ENCODE peak calls at places on chromosomes 12 and 14, in nine cellular contexts. Z is BJ, B is Panc1, T is epithelial cell of esophagus, S is psoas muscle, M is HFF-Myc, P is GM23248, V is cardiac muscle cell, D is bronchial epithelial cell. U is an unnamed sample.

GRCh38 chr14:71730471-71730870 is 201.8 kb upstream of the RGS6 start:
- DNase-seq in Z (no peak), D (peak), V (no peak), B (no peak), T (peak), M (no peak), S (no peak), P (peak), U (no peak)

GRCh38 chr14:78086342-78086741 is 83.8 kb upstream of the NRXN3 start:
- DNase-seq in B (no peak), M (no peak), V (no peak), T (no peak), D (no peak), S (no peak), Z (no peak), P (no peak), U (no peak)

GRCh38 chr12:74897425-74898211 is 312.0 kb downstream of the KCNC2 start:
- DNase-seq in M (no peak), T (peak), S (no peak), B (no peak), P (no peak), Z (no peak), D (peak), V (no peak), U (no peak)

GRCh38 chr12:79329933-79330332 is 360.8 kb downstream of the PAWR start:
- DNase-seq in S (no peak), B (no peak), T (peak), D (peak), Z (peak), V (no peak), M (no peak), P (peak), U (no peak)

GRCh38 chr14:104582005-104582404 is 2.4 kb downstream of the C14orf180 start:
- DNase-seq in V (no peak), P (no peak), T (no peak), B (no peak), S (peak), D (no peak), M (no peak), Z (no peak), U (no peak)

GRCh38 chr12:91111366-91112321 is at the start of gene LUM:
- DNase-seq in M (peak), T (peak), B (no peak), S (peak), Z (peak), V (peak), D (peak), P (peak), U (no peak)

GRCh38 chr14:71665157-71665556 is 267.1 kb upstream of the RGS6 start:
- DNase-seq in P (peak), V (no peak), D (peak), T (peak), M (no peak), S (no peak), B (no peak), Z (no peak), U (no peak)

GRCh38 chr14:76371066-76371465 is 4.9 kb upstream of the ESRRB start:
- DNase-seq in T (no peak), D (no peak), Z (no peak), V (no peak), S (no peak), P (no peak), B (no peak), M (no peak), U (no peak)

GRCh38 chr14:75469606-75470237 is 41.9 kb downstream of the JDP2 start:
- DNase-seq in B (no peak), D (no peak), S (peak), M (no peak), Z (no peak), P (peak), V (no peak), T (no peak), U (no peak)

GRCh38 chr14:63632932-63633514 is 8.6 kb downstream of the WDR89 start:
- DNase-seq in M (no peak), B (no peak), P (peak), D (peak), Z (no peak), V (no peak), T (peak), S (no peak), U (no peak)

GRCh38 chr12:10363922-10364838 is 25.7 kb downstream of the KLRK1 start:
- DNase-seq in D (peak), S (peak), P (peak), Z (no peak), V (peak), M (no peak), T (peak), B (peak), U (peak)

GRCh38 chr12:29591140-29592020 is 93.9 kb upstream of the OVCH1 start:
- DNase-seq in M (no peak), V (peak), B (no peak), S (peak), D (peak), T (peak), Z (no peak), P (peak), U (no peak)

GRCh38 chr14:60590907-60591510 is 58.3 kb downstream of the SIX1 start:
- DNase-seq in P (peak), V (no peak), M (no peak), T (no peak), B (no peak), S (no peak), D (no peak), Z (peak), U (no peak)

GRCh38 chr12:125755512-125755911 is 690.3 kb downstream of the AACS start:
- DNase-seq in Z (no peak), D (no peak), M (no peak), P (no peak), B (no peak), V (no peak), T (no peak), S (no peak), U (no peak)

GRCh38 chr12:93015970-93016751 is 87.1 kb upstream of the EEA1 start:
- DNase-seq in D (peak), V (no peak), M (no peak), Z (no peak), B (no peak), S (no peak), P (no peak), T (peak), U (no peak)

GRCh38 chr12:18139989-18140596 is 50.1 kb upstream of the RERGL start:
- DNase-seq in Z (no peak), S (no peak), B (no peak), V (peak), D (peak), T (peak), M (no peak), P (peak), U (no peak)

GRCh38 chr12:16950041-16950677 is 344.2 kb upstream of the LMO3 start:
- DNase-seq in T (no peak), S (no peak), V (no peak), P (no peak), B (no peak), M (no peak), D (no peak), Z (no peak), U (no peak)

GRCh38 chr12:77224346-77224745 is 159.0 kb upstream of the E2F7 start:
- DNase-seq in D (no peak), M (no peak), S (no peak), Z (no peak), B (no peak), T (no peak), P (no peak), V (no peak), U (no peak)

GRCh38 chr12:107400686-107401447 is 284.7 kb upstream of the PWP1 start:
- DNase-seq in M (no peak), P (peak), T (peak), B (no peak), Z (no peak), S (no peak), V (no peak), D (no peak), U (peak)

GRCh38 chr12:13390381-13390856 is 193.9 kb downstream of the EMP1 start:
- DNase-seq in P (peak), M (no peak), S (peak), Z (peak), D (peak), V (no peak), T (peak), B (no peak), U (no peak)

GRCh38 chr12:89862511-89863331 is 154.1 kb upstream of the ATP2B1 start:
- DNase-seq in S (no peak), Z (no peak), D (no peak), P (no peak), B (no peak), M (no peak), T (no peak), V (no peak), U (peak)

GRCh38 chr14:51533160-51533559 is 118.5 kb upstream of the FRMD6 start:
- DNase-seq in T (peak), S (no peak), P (peak), Z (peak), D (peak), M (peak), B (no peak), V (no peak), U (no peak)

GRCh38 chr12:104682790-104683279 is 226.1 kb downstream of the CHST11 start:
- DNase-seq in T (no peak), V (no peak), P (no peak), D (no peak), M (no peak), Z (no peak), S (no peak), B (no peak), U (peak)

GRCh38 chr12:103169-103981 is 36.8 kb downstream of the IQSEC3 start:
- DNase-seq in Z (no peak), M (no peak), T (no peak), P (peak), D (no peak), S (no peak), B (no peak), V (peak), U (no peak)

GRCh38 chr14:102196436-102197230 is 56.9 kb downstream of the WDR20 start:
- DNase-seq in D (no peak), B (no peak), Z (no peak), S (no peak), M (no peak), P (no peak), T (no peak), V (no peak), U (no peak)

GRCh38 chr14:99609245-99610117 is 5.5 kb upstream of the CCDC85C start:
- DNase-seq in B (no peak), P (no peak), V (peak), Z (no peak), S (no peak), T (peak), D (no peak), M (no peak), U (no peak)

GRCh38 chr12:12056951-12057350 is 13.8 kb upstream of the BCL2L14 start:
- DNase-seq in M (no peak), V (no peak), Z (no peak), D (peak), T (peak), P (no peak), S (no peak), B (no peak), U (no peak)
- H3K4me3 ChIP-seq in M (no peak), V (no peak), Z (no peak), D (no peak), T (no peak), P (no peak), S (no peak), B (no peak), U (no peak)

GRCh38 chr12:116277393-116278258 is at the start of gene MED13L:
- DNase-seq in T (peak), D (no peak), B (no peak), S (peak), M (no peak), P (peak), V (peak), Z (no peak), U (peak)
- H3K4me3 ChIP-seq in T (peak), D (peak), B (peak), S (peak), M (peak), P (peak), V (peak), Z (peak), U (peak)

GRCh38 chr14:91860238-91860637 is 7.1 kb downstream of the TC2N start:
- DNase-seq in B (no peak), M (no peak), T (no peak), P (no peak), Z (no peak), V (no peak), S (no peak), D (no peak), U (no peak)

GRCh38 chr14:91862417-91862816 is 4.9 kb downstream of the TC2N start:
- DNase-seq in D (no peak), B (no peak), Z (no peak), V (no peak), T (no peak), M (no peak), S (no peak), P (no peak), U (no peak)

GRCh38 chr14:91854327-91854934 is 12.9 kb downstream of the TC2N start:
- DNase-seq in P (no peak), S (no peak), D (no peak), V (no peak), Z (no peak), M (no peak), T (no peak), B (no peak), U (no peak)

GRCh38 chr14:91861091-91861490 is 6.2 kb downstream of the TC2N start:
- DNase-seq in Z (no peak), T (no peak), B (no peak), M (no peak), V (no peak), D (no peak), P (no peak), S (no peak), U (no peak)

DNA sequence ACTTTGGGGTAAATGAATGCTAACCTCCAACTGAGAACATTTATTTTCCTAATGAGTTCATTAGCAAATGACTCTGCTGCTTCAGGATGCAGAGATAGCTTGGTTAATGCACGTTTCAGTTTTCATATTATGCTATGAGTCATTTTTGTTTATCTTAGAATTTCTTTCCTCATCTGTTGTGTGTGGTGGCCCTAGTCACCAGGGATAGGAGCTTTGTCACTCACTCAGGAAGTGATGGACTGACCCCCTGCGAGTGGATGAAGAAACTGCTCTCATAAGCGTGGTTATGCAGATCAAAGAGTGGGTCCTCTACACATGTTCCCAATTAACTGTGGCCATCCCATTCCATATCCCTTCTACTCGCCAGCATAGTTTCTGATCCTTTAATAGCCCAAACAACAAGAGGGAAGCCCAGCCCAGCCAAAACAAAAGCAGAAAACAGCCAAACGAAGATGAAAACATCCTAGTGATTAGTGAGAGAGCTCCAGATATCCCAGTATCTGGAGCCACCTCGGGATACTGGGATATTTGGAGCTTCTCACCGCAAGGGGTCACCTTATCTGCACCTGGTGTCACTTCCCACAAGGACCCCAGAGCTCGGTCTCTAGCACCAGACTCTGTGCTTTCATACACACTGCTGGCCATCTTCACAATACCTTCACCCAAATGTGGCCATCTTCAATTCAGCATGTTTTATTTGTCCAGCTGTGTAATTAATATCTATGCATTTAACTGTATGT is 8.6 kb downstream of the TC2N start:
- DNase-seq in P (peak), D (peak), B (no peak), V (no peak), S (no peak), M (peak), Z (peak), T (peak), U (no peak)
- H3K4me3 ChIP-seq in P (no peak), D (no peak), B (no peak), V (no peak), S (no peak), M (no peak), Z (no peak), T (no peak), U (no peak)

DNA sequence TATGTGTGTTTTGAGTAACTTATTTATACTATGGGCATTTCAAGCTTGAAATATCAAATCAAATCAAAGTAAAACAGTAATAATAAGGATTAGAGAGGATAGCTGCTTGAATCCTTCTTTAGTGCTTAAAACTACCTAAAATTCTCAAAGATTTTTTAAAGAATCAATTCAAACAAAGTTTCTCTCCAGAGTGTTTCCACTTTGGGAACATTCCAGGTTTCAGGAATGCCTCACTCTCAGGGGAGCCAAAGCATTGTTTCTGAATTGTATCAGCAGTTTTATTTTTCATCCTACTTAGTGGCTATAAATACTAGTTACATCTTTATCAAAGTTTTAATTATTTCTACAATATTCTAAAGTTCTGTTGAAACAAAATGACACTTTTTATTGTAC is 796 bp downstream of the RASSF9 start:
- DNase-seq in V (peak), S (no peak), Z (no peak), M (no peak), T (peak), D (peak), B (no peak), P (peak), U (no peak)
- H3K4me3 ChIP-seq in V (peak), S (peak), Z (no peak), M (no peak), T (peak), D (peak), B (peak), P (peak), U (no peak)

DNA sequence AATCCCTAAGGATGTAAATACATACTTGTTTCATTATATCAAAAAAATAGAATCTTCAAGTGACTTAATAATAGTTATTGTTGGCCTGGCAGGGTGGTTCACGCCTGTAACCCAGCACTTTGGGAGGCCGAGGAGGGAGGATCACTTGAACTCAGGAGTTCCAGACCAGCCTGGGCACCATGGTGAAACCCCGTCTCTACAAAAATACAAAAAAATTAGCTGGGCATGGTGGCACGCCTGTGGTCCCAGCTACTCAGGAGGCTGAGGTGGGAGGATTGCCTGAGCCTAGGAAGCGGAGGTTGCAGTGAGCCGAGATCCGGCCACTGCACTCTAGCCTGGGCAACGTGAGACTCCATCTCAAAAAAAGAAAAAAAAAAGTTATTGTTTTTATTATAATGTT is 1.7 kb downstream of the USP15 start:
- DNase-seq in Z (no peak), P (no peak), B (no peak), S (no peak), V (no peak), M (no peak), T (no peak), D (no peak), U (no peak)
- H3K4me3 ChIP-seq in Z (no peak), P (peak), B (peak), S (peak), V (peak), M (peak), T (peak), D (no peak), U (peak)

GRCh38 chr12:121794532-121795028 is 1.1 kb upstream of the RHOF start:
- DNase-seq in D (no peak), S (peak), P (peak), B (no peak), Z (no peak), M (no peak), V (no peak), T (no peak), U (no peak)
- H3K4me3 ChIP-seq in D (no peak), S (peak), P (peak), B (peak), Z (no peak), M (peak), V (no peak), T (peak), U (no peak)

U was measured in HL-60.